ENCODE peak calls at places on chromosomes 5 and 9, in eight cellular contexts. H is B cell, N is heart right ventricle, J is lower leg skin, V is cardiac fibroblast, D is right atrium auricular region, Q is Calu3, I is PC-3. Z is an unnamed sample.

GRCh38 chr9:85716031-85716877 is 25.5 kb downstream of the AGTPBP1 start:
- DNase-seq in H (no peak), J (no peak), D (no peak), Q (no peak), N (no peak), I (peak), V (no peak), Z (no peak)

GRCh38 chr5:56569051-56569450 is 246.3 kb upstream of the MAP3K1 start:
- DNase-seq in V (peak), N (no peak), H (no peak), J (no peak), D (no peak), I (no peak), Q (no peak), Z (no peak)

GRCh38 chr9:74078647-74079046 is 418.5 kb upstream of the RORB start:
- DNase-seq in D (no peak), J (no peak), H (no peak), N (no peak), I (no peak), Q (no peak), V (peak), Z (no peak)

GRCh38 chr9:101572316-101572715 is 22.5 kb downstream of the PPP3R2 start:
- DNase-seq in N (no peak), D (no peak), Q (no peak), V (no peak), H (no peak), J (no peak), I (no peak), Z (no peak)

GRCh38 chr9:78919701-78920100 is 622.8 kb downstream of the PSAT1 start:
- DNase-seq in Q (no peak), D (no peak), N (no peak), I (peak), J (no peak), V (no peak), H (no peak), Z (no peak)

GRCh38 chr5:28066856-28067255 is 1028.5 kb upstream of the CDH9 start:
- DNase-seq in Q (no peak), J (no peak), I (no peak), V (no peak), N (no peak), H (no peak), D (no peak), Z (no peak)

GRCh38 chr9:128833696-128834095 is 4.1 kb upstream of the SPOUT1 start:
- DNase-seq in J (no peak), V (no peak), H (peak), N (no peak), Q (no peak), I (no peak), D (no peak), Z (no peak)

GRCh38 chr5:67248703-67249589 is 52.3 kb upstream of the CD180 start:
- DNase-seq in Q (no peak), H (no peak), D (no peak), J (no peak), V (peak), N (no peak), I (peak), Z (no peak)

GRCh38 chr5:912356-913091 is 19.8 kb downstream of the TRIP13 start:
- DNase-seq in H (no peak), I (peak), D (no peak), Q (no peak), N (no peak), V (peak), J (peak), Z (no peak)

GRCh38 chr5:138596105-138596987 is 21.1 kb upstream of the HSPA9 start:
- DNase-seq in N (no peak), V (no peak), I (no peak), D (no peak), J (no peak), H (no peak), Q (no peak), Z (no peak)

GRCh38 chr5:138594305-138595058 is 19.3 kb upstream of the HSPA9 start:
- DNase-seq in J (peak), D (no peak), V (no peak), I (no peak), N (no peak), Q (no peak), H (no peak), Z (no peak)

GRCh38 chr5:138597660-138598400 is 22.6 kb upstream of the HSPA9 start:
- DNase-seq in D (no peak), N (no peak), J (peak), Q (no peak), I (no peak), H (no peak), V (no peak), Z (no peak)

DNA sequence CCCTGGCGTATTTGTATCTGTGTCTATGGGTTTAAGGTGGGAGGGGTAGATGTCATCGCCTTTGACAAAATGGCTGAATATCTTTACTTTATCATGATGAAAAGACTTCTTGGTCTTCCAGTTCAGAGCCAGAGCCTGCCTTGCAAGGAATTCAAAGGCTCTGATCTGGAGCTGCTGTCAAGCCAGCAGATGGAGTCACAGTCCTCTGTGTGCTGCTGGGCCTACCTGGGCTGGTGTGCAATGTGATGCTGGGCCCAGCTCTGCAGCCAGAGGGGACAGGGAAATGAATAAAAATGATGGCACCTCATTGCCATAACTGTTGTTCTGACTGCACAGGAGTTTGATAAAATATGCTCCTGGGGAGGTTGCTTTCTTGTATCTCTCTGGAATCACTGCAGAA is 20.2 kb upstream of the HSPA9 start:
- DNase-seq in I (no peak), Q (no peak), N (no peak), H (no peak), J (no peak), D (no peak), V (no peak), Z (no peak)
- TF ChIP-seq CTCF in I (peak), Q (no peak), N (peak), H (no peak), J (no peak), D (no peak), V (no peak), Z (no peak)

DNA sequence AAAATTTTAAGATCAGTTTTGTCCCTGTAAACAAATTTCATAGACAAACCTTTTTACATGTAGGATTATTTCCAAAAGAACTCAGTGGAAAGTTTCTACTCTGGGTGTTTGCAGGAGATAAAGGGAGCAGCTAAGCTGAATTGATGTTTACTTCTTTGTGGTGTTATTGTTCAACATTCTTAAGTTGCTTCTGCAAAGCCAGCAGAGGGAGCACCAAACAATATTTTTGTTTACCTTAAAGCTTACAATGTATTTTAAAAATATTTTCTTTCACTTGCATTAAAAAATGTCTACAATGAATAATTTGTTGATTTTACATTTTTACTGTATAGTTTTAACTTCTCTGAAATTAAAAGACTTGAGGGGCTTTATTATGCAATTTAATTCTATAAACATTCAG is 135.5 kb downstream of the ATG10 start:
- DNase-seq in J (no peak), Q (peak), V (peak), N (no peak), H (no peak), I (peak), D (no peak), Z (no peak)
- TF ChIP-seq CTCF in J (no peak), Q (peak), V (peak), N (peak), H (no peak), I (peak), D (no peak), Z (no peak)

GRCh38 chr5:40292006-40292405 is 387.7 kb upstream of the PTGER4 start:
- DNase-seq in D (no peak), I (no peak), J (no peak), V (no peak), H (no peak), Q (no peak), N (no peak), Z (no peak)

GRCh38 chr5:40284863-40285262 is 394.9 kb upstream of the PTGER4 start:
- DNase-seq in Q (no peak), H (no peak), N (no peak), J (no peak), V (no peak), D (no peak), I (no peak), Z (no peak)

GRCh38 chr5:40291338-40291737 is 388.4 kb upstream of the PTGER4 start:
- DNase-seq in V (peak), H (no peak), D (no peak), N (no peak), I (peak), J (no peak), Q (no peak), Z (no peak)

GRCh38 chr5:40288791-40289475 is 390.8 kb upstream of the PTGER4 start:
- DNase-seq in J (no peak), V (no peak), N (no peak), Q (no peak), I (no peak), H (no peak), D (no peak), Z (no peak)
- TF ChIP-seq CTCF in J (no peak), V (peak), N (no peak), Q (no peak), I (no peak), H (no peak), D (no peak), Z (no peak)

GRCh38 chr9:21244841-21245240 is 5.0 kb upstream of the IFNA14 start:
- DNase-seq in J (no peak), Q (no peak), I (no peak), N (no peak), D (no peak), H (no peak), V (no peak), Z (no peak)

GRCh38 chr9:21234153-21234687 is 5.6 kb downstream of the IFNA14 start:
- DNase-seq in D (no peak), Q (no peak), V (no peak), I (no peak), J (no peak), N (no peak), H (no peak), Z (no peak)

DNA sequence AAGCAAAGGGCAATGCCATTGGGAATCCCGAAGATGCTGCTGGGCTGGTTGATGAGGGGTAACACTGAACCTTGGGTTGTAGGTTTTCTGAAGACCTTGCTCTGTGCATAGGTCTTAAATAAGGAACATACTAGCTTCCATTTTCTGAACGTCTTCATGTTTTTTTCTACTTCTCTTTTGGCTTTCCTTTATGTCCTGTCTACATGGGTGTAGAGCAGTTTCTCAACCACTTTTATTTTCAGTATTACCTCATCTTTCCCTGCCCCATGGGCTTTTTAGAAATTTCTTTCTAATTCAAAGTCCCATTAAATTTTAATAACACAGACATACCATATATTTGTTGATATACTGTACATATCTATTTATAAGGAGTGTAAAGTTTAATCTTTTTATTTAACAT is at the start of gene IFNA14:
- DNase-seq in N (no peak), D (no peak), I (no peak), J (no peak), Q (no peak), H (no peak), V (no peak), Z (no peak)
- TF ChIP-seq CTCF in N (no peak), D (no peak), I (no peak), J (no peak), Q (no peak), H (no peak), V (no peak), Z (no peak)

GRCh38 chr5:17190799-17191391 is 26.5 kb upstream of the BASP1 start:
- DNase-seq in V (no peak), Q (no peak), H (no peak), J (no peak), N (no peak), D (no peak), I (peak), Z (no peak)
- TF ChIP-seq CTCF in V (no peak), Q (no peak), H (no peak), J (no peak), N (no peak), D (no peak), I (peak), Z (no peak)

DNA sequence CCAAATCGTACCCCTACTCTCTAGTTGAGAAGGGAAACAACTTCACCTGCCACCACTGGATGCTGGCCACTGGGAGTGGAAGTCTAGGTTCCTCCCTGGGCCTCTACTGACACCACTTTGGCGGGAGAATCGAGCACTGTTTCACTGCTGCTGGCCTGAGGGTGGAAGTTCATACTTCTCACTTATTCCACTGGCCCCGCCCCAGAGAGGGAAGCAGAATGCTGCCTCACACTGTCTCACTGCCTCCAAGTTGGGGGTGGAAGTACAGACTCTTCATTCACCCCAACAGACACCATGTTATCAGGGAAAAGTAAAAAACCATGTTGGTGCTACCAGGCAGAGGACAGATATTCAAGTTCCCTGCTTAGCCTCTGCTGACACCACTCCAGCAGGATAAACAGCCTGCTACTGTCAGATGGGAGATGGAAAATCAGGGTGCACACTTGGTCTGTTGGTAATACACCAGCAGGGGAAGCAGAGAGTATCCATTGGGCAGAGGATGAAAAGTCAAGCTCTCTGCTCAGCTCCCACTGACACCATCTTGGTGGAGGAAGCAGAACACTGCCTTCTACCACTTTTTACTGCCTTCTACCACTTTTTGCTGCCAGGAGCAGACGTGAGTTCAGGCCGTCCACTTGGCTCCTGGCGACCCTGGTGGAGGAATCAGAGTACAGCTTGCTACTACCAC is 159.4 kb downstream of the SIL1 start:
- DNase-seq in N (no peak), J (no peak), I (no peak), D (no peak), H (no peak), Q (no peak), V (no peak), Z (no peak)
- TF ChIP-seq CTCF in N (peak), J (no peak), I (peak), D (no peak), H (no peak), Q (no peak), V (peak), Z (no peak)

GRCh38 chr5:60687927-60688720 is 11.8 kb downstream of the DEPDC1B start:
- DNase-seq in H (no peak), D (no peak), N (no peak), V (peak), I (peak), Q (peak), J (no peak), Z (no peak)
- TF ChIP-seq CTCF in H (peak), D (no peak), N (peak), V (peak), I (peak), Q (peak), J (no peak), Z (no peak)

GRCh38 chr5:172868924-172869565 is 35.0 kb downstream of the ERGIC1 start:
- DNase-seq in Q (peak), V (peak), D (peak), J (peak), H (no peak), N (peak), I (peak), Z (no peak)
- TF ChIP-seq CTCF in Q (no peak), V (peak), D (no peak), J (no peak), H (no peak), N (peak), I (peak), Z (no peak)

DNA sequence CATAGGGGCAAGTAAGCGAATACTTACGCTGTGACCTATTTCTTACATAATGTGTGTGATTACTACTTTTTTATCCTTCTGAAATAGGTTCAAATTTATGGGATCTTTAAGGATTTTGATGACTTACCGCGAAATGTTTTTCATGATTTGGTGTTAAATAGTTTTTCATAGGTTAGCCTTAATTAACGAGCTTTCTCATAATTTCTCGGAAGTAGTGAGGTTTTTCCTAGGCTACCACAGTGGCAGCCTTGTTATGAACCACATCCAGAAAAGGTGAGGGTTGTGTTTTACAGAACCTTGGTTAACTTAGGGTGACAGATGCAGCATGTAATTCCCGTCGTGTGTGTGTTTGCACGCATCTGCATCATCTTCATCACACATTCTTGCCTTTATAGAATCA is 1.3 kb downstream of the SH3GL2 start:
- DNase-seq in I (no peak), Q (no peak), N (no peak), J (no peak), D (no peak), H (no peak), V (no peak), Z (no peak)
- TF ChIP-seq CTCF in I (no peak), Q (no peak), N (no peak), J (no peak), D (no peak), H (no peak), V (no peak), Z (no peak)